ENCODE peak calls at places on chromosomes 6 and 20, in seven cellular contexts. C is epithelial cell of esophagus; Z is brain microvascular endothelial cell; S is effector memory CD4-positive, alpha-beta T cell; X is ovary; G is psoas muscle; R is A673. I is an unnamed sample.

GRCh38 chr6:105598264-105598663 is 195.4 kb upstream of the PREP start:
- DNase-seq in R (no peak), Z (no peak), X (no peak), G (no peak), S (no peak), C (no peak), I (no peak)

GRCh38 chr6:30037182-30037788 is 23.8 kb upstream of the POLR1H start:
- DNase-seq in X (no peak), Z (peak; percentile 18), G (no peak), S (no peak), C (peak; percentile 41), R (peak; percentile 53), I (peak; percentile 20)

GRCh38 chr6:37866590-37867507 is 47.3 kb downstream of the ZFAND3 start:
- DNase-seq in X (no peak), G (no peak), C (peak; percentile 28), R (no peak), Z (no peak), S (no peak), I (no peak)

GRCh38 chr20:50659975-50660670 is 31.2 kb downstream of the RIPOR3 start:
- DNase-seq in X (peak; percentile 68), S (no peak), Z (no peak), G (no peak), R (no peak), C (no peak), I (no peak)

GRCh38 chr6:143609972-143610371 is 67.8 kb upstream of the PHACTR2 start:
- DNase-seq in X (no peak), C (no peak), G (no peak), Z (no peak), R (no peak), S (no peak), I (no peak)

GRCh38 chr20:56212071-56212470 is 36.5 kb upstream of the MC3R start:
- DNase-seq in X (no peak), Z (no peak), R (no peak), S (no peak), G (no peak), C (no peak), I (no peak)

GRCh38 chr20:54014301-54014914 is 56.0 kb downstream of the BCAS1 start:
- DNase-seq in G (no peak), S (no peak), R (peak; percentile 14), C (no peak), Z (no peak), X (no peak), I (no peak)

GRCh38 chr20:31862157-31862470 is 8.2 kb downstream of the DUSP15 start:
- DNase-seq in S (no peak), Z (no peak), C (no peak), X (no peak), G (no peak), R (no peak), I (no peak)

GRCh38 chr6:139525415-139525814 is 151.0 kb upstream of the CITED2 start:
- DNase-seq in R (peak; percentile 22), C (no peak), X (no peak), G (no peak), Z (no peak), S (no peak), I (no peak)

GRCh38 chr6:169766232-169766631 is 14.8 kb downstream of the ERMARD start:
- DNase-seq in C (no peak), S (no peak), R (no peak), Z (no peak), X (no peak), G (no peak), I (no peak)

GRCh38 chr6:131980791-131981623 is 29.8 kb upstream of the CCN2 start:
- DNase-seq in X (no peak), R (no peak), Z (no peak), G (no peak), S (no peak), C (no peak), I (no peak)

GRCh38 chr6:19599813-19600464 is 237.2 kb upstream of the ID4 start:
- DNase-seq in Z (no peak), R (peak; percentile 68), C (peak; percentile 2), G (no peak), S (no peak), X (no peak), I (no peak)

DNA sequence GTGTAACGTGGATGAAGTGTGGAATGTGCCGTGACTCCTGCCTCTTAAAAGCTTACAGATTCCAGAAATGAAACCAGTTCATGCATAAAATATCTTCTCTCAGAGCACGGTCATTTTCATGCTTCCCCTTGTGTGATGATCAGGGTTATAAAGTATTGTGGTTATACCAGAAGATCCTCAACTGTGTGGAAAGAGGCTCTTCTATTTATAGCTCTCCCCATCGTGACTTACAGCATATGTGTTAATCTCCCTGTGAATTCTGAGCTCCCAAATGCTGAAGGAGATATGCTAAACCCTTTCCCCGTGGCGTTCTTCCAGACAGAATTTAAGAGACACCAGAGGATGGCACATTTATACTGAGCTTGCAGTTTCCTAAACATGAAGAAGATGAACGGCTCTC is 158.8 kb downstream of the CDH26 start:
- DNase-seq in R (peak; percentile 39), G (no peak), C (no peak), X (no peak), S (no peak), Z (no peak), I (no peak)
- H3K4me3 ChIP-seq in R (no peak overlapping the region), G (no peak overlapping the region), C (no peak overlapping the region), X (no peak overlapping the region), S (no peak overlapping the region), Z (no peak overlapping the region), I (no peak overlapping the region)

GRCh38 chr20:43939762-43940121 is 25.1 kb downstream of the TOX2 start:
- DNase-seq in Z (no peak), X (no peak), C (peak; percentile 56), G (no peak), R (no peak), S (no peak), I (no peak)

GRCh38 chr20:43938017-43938655 is 23.5 kb downstream of the TOX2 start:
- DNase-seq in X (no peak), G (no peak), S (no peak), R (no peak), C (no peak), Z (no peak), I (no peak)

GRCh38 chr20:43937586-43937985 is 22.9 kb downstream of the TOX2 start:
- DNase-seq in R (peak; percentile 41), Z (no peak), C (no peak), G (no peak), S (no peak), X (no peak), I (no peak)

GRCh38 chr20:43940518-43941225 is 26.0 kb downstream of the TOX2 start:
- DNase-seq in R (no peak), Z (no peak), C (no peak), X (no peak), G (no peak), S (no peak), I (no peak)

GRCh38 chr20:43938932-43939761 is 24.5 kb downstream of the TOX2 start:
- DNase-seq in G (peak; percentile 63), Z (peak; percentile 99), X (no peak), R (peak; percentile 93), S (no peak), C (peak; percentile 95), I (no peak)
- H3K4me3 ChIP-seq in G (no peak overlapping the region), Z (no peak overlapping the region), X (no peak overlapping the region), R (peak overlapping the region; percentile 4), S (no peak overlapping the region), C (no peak overlapping the region), I (no peak overlapping the region)

GRCh38 chr20:45470262-45470931 is 844 bp downstream of the WFDC2 start:
- DNase-seq in R (no peak), X (peak; percentile 50), G (peak; percentile 59), Z (no peak), C (peak; percentile 26), S (no peak), I (no peak)
- H3K4me3 ChIP-seq in R (peak overlapping the region; percentile 38), X (peak overlapping the region; percentile 43), G (peak overlapping the region; percentile 61), Z (peak overlapping the region; percentile 26), C (peak overlapping the region; percentile 11), S (peak overlapping the region; percentile 46), I (no peak overlapping the region)

DNA sequence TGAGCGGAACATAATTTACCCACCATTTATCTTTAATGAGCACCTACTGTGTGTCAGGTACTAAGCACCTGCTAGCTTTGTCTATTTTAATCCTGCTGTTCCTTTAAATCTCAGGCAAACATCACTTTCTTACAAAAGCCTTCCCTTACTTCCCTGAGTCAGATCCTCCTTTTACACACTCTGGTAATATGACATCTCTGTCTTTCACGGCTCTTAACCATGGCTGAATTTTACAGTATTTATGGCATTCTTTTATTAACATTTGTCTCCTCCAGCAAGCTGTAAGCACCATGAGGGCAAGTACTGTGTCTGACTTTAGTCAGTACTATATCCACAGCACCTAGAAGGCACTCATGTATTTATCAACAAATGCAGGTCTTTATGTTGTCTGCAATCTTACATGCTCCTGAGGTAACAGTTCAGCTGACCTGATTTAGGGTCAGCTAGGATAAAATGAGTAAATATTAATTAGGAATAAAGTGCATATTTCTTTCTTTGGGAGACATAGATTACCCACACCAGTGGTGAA is 33.7 kb upstream of the HBS1L start:
- DNase-seq in S (no peak), X (no peak), R (no peak), C (no peak), Z (no peak), G (no peak), I (no peak)
- H3K4me3 ChIP-seq in S (no peak overlapping the region), X (no peak overlapping the region), R (no peak overlapping the region), C (no peak overlapping the region), Z (no peak overlapping the region), G (no peak overlapping the region), I (peak overlapping the region; percentile 48)

GRCh38 chr20:37344506-37345338 is 1.2 kb upstream of the SRC start:
- DNase-seq in S (no peak), C (peak; percentile 82), Z (no peak), X (peak; percentile 34), G (no peak), R (no peak), I (no peak)

GRCh38 chr20:37346526-37347346 is 796 bp downstream of the SRC start:
- DNase-seq in X (peak; percentile 65), G (no peak), Z (no peak), C (no peak), R (no peak), S (no peak), I (no peak)

GRCh38 chr20:37343994-37344355 is 2.0 kb upstream of the SRC start:
- DNase-seq in Z (no peak), X (no peak), S (no peak), C (no peak), R (no peak), G (no peak), I (no peak)

GRCh38 chr20:37346232-37346525 is 239 bp downstream of the SRC start:
- DNase-seq in C (no peak), S (no peak), X (no peak), R (no peak), Z (no peak), G (no peak), I (no peak)

GRCh38 chr20:37345339-37346231 is at the start of gene SRC:
- DNase-seq in R (peak; percentile 68), G (peak; percentile 86), C (peak; percentile 75), X (peak; percentile 85), Z (peak; percentile 49), S (peak; percentile 5), I (no peak)
- H3K4me3 ChIP-seq in R (peak within 1 kb of the TSS; percentile 58), G (peak within 1 kb of the TSS; percentile 67), C (peak within 1 kb of the TSS; percentile 54), X (peak within 1 kb of the TSS; percentile 81), Z (peak within 1 kb of the TSS; percentile 57), S (peak within 1 kb of the TSS; percentile 78), I (peak within 1 kb of the TSS; percentile 66)